ENCODE peak calls at places on chromosomes 7 and 10, in five cellular contexts. W is heart right ventricle, A is upper lobe of right lung, H is fibroblast of lung, V is GM12878. T is an unnamed sample. For H3K4me1, the result is how much of the 10 kb centered on the place peaks cover.

GRCh38 chr10:91838199-91838598 is 40.0 kb downstream of the TNKS2 start:
- DNase-seq in H (no peak), A (no peak), W (no peak), V (no peak), T (no peak)

GRCh38 chr10:83983578-83984255 is 155.6 kb upstream of the GHITM start:
- DNase-seq in W (no peak), H (peak), A (no peak), V (no peak), T (no peak)

GRCh38 chr7:157679607-157680006 is 342.8 kb downstream of the DNAJB6 start:
- DNase-seq in H (peak), A (no peak), V (no peak), W (no peak), T (no peak)

GRCh38 chr10:46550076-46550790 is 6.2 kb downstream of the GPRIN2 start:
- DNase-seq in H (no peak), V (no peak), A (peak), W (no peak), T (peak)

GRCh38 chr7:50285259-50285658 is 19.3 kb upstream of the IKZF1 start:
- DNase-seq in W (no peak), A (no peak), V (no peak), H (no peak), T (no peak)

GRCh38 chr10:28929942-28930341 is 252.6 kb downstream of the BAMBI start:
- DNase-seq in H (no peak), W (no peak), A (no peak), V (no peak), T (no peak)

GRCh38 chr7:50203521-50203920 is 101.0 kb upstream of the IKZF1 start:
- DNase-seq in V (no peak), W (no peak), A (no peak), H (no peak), T (no peak)

GRCh38 chr10:8532647-8533046 is 478.2 kb downstream of the GATA3 start:
- DNase-seq in H (no peak), A (no peak), W (no peak), V (no peak), T (no peak)

GRCh38 chr10:24849051-24849450 is 103.4 kb downstream of the PRTFDC1 start:
- DNase-seq in W (no peak), H (peak), A (no peak), V (no peak), T (no peak)

GRCh38 chr7:45863715-45864114 is 9.2 kb downstream of the CCDC201 start:
- DNase-seq in V (no peak), A (no peak), H (no peak), W (no peak), T (no peak)

GRCh38 chr7:46385662-46386309 is 464.7 kb upstream of the IGFBP3 start:
- DNase-seq in V (no peak), W (no peak), H (peak), A (no peak), T (no peak)

GRCh38 chr7:135782377-135782776 is 33.8 kb upstream of the FAM180A start:
- DNase-seq in H (no peak), V (no peak), W (no peak), A (no peak), T (no peak)

GRCh38 chr10:16470747-16471146 is 33.9 kb downstream of the PTER start:
- DNase-seq in V (no peak), A (no peak), H (no peak), W (no peak), T (no peak)

GRCh38 chr7:497346-497745 is 22.3 kb downstream of the PDGFA start:
- DNase-seq in W (peak), H (no peak), A (peak), V (no peak), T (no peak)

GRCh38 chr10:68208424-68209042 is 23.4 kb downstream of the ATOH7 start:
- DNase-seq in A (no peak), V (peak), H (peak), W (no peak), T (no peak)

GRCh38 chr10:50310560-50311174 is 59.4 kb upstream of the ASAH2 start:
- DNase-seq in W (no peak), H (no peak), A (no peak), V (no peak), T (no peak)

GRCh38 chr7:18177815-18178660 is 150.4 kb upstream of the PRPS1L1 start:
- DNase-seq in H (peak), A (peak), W (no peak), V (peak), T (no peak)

GRCh38 chr10:131915990-131916766 is 15.4 kb downstream of the PPP2R2D start:
- DNase-seq in A (peak), V (no peak), H (no peak), W (no peak), T (no peak)

GRCh38 chr10:132462463-132463332 is 65.7 kb downstream of the PWWP2B start:
- DNase-seq in V (no peak), A (no peak), W (no peak), H (no peak), T (no peak)

GRCh38 chr10:110083884-110084283 is 76.1 kb downstream of the ADD3 start:
- DNase-seq in V (no peak), W (no peak), H (peak), A (no peak), T (no peak)

GRCh38 chr7:2633538-2634264 is 1.9 kb downstream of the TTYH3 start:
- DNase-seq in V (no peak), W (no peak), A (peak), H (peak), T (peak)

GRCh38 chr10:116138897-116139296 is 134.1 kb downstream of the GFRA1 start:
- DNase-seq in H (no peak), V (no peak), A (no peak), W (no peak), T (no peak)

GRCh38 chr7:77415474-77415821 is 701 bp downstream of the GSAP start:
- DNase-seq in A (peak), V (no peak), W (peak), H (no peak), T (no peak)

GRCh38 chr10:26554246-26554645 is 116.1 kb downstream of the APBB1IP start:
- DNase-seq in W (no peak), A (no peak), V (no peak), H (no peak), T (no peak)

GRCh38 chr10:122112625-122113160 is 123.7 kb downstream of the TACC2 start:
- DNase-seq in W (peak), A (peak), V (no peak), H (peak), T (peak)

GRCh38 chr7:4633012-4633411 is 49.1 kb upstream of the FOXK1 start:
- DNase-seq in A (no peak), W (no peak), H (peak), V (no peak), T (no peak)

GRCh38 chr10:65396997-65397396 is 1528.8 kb upstream of the LRRTM3 start:
- DNase-seq in H (peak), V (no peak), A (no peak), W (no peak), T (no peak)

GRCh38 chr10:100687143-100687953 is 58.0 kb upstream of the PAX2 start:
- DNase-seq in V (no peak), W (no peak), H (no peak), A (no peak), T (no peak)

GRCh38 chr7:27459729-27460048 is 203.0 kb downstream of the HIBADH start:
- DNase-seq in A (no peak), H (no peak), V (no peak), W (no peak), T (no peak)

GRCh38 chr7:34655384-34655783 is 2.6 kb upstream of the NPSR1 start:
- DNase-seq in V (no peak), A (no peak), H (no peak), W (no peak), T (no peak)

GRCh38 chr10:77236700-77237099 is 400.9 kb downstream of the KCNMA1 start:
- DNase-seq in A (no peak), W (no peak), H (peak), V (no peak), T (no peak)

GRCh38 chr10:32004161-32004591 is 52.0 kb downstream of the KIF5B start:
- DNase-seq in A (no peak), H (peak), V (no peak), W (peak), T (no peak)

GRCh38 chr10:13043520-13043919 is 42.0 kb upstream of the CCDC3 start:
- DNase-seq in W (no peak), V (no peak), A (no peak), H (no peak), T (no peak)

GRCh38 chr10:75211007-75211735 is 575 bp downstream of the VDAC2 start:
- DNase-seq in W (no peak), H (peak), A (no peak), V (no peak), T (no peak)

GRCh38 chr7:72805526-72806494 is 22.2 kb downstream of the TYW1B start:
- DNase-seq in H (peak), A (no peak), W (no peak), V (no peak), T (no peak)

GRCh38 chr7:38070718-38071117 is 107.3 kb upstream of the STARD3NL start:
- DNase-seq in H (peak), V (no peak), W (no peak), A (no peak), T (no peak)

GRCh38 chr10:10977978-10978377 is 39.7 kb upstream of the CELF2 start:
- DNase-seq in H (peak), W (no peak), V (no peak), A (no peak), T (no peak)

GRCh38 chr7:31073486-31074383 is 21.6 kb downstream of the ADCYAP1R1 start:
- DNase-seq in W (no peak), A (peak), H (peak), V (no peak), T (no peak)

GRCh38 chr7:37448637-37449331 is at the start of gene ELMO1:
- DNase-seq in H (peak), W (peak), V (peak), A (peak), T (peak)

GRCh38 chr7:74101061-74101681 is 17.6 kb downstream of the LIMK1 start:
- DNase-seq in A (no peak), H (no peak), V (peak), W (no peak), T (no peak)
- H3K4me1 ChIP-seq in A (under half), H (under half), V (under half), W (under half), T (under half)

GRCh38 chr7:145862212-145862611 is 254.4 kb upstream of the CNTNAP2 start:
- DNase-seq in W (no peak), H (no peak), A (no peak), V (no peak), T (no peak)
- H3K4me3 ChIP-seq in W (no peak), H (no peak), A (no peak), V (no peak), T (no peak)

DNA sequence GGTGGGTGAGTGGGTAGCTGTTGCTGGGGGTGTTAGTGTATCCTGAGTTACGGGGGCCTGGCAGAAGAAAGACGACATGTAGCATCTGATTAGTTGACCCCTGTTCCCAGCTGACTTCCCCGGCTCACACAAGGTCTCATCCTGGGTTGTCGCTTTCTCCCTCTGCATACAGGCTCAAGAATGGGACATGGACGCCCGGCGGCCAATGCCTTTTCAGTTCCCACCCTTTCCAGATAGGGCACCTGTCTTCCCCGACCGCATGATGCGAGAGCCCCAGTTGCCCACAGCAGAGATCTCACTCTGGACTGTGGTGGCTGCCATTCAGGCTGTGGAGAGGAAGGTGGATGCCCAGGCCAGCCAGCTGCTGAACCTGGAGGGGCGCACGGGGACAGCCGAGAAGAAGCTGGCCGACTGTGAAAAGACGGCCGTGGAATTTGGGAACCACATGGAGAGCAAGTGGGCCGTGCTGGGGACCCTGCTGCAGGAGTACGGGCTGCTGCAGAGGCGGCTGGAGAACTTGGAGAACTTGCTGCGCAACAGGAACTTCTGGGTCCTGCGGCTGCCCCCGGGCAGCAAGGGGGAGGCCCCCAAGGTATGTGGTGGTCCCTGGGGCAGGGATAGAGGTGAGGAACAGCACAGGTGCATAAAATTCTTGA is 2.9 kb downstream of the ZNF282 start:
- DNase-seq in A (peak), H (no peak), W (no peak), V (no peak), T (no peak)
- TF ChIP-seq CTCF in A (no peak), H (no peak), W (no peak), V (no peak), T (no peak)

GRCh38 chr7:47634273-47634672 is 52.4 kb upstream of the TNS3 start:
- DNase-seq in A (no peak), H (peak), V (no peak), W (no peak), T (no peak)

GRCh38 chr7:47636693-47637175 is 54.8 kb upstream of the TNS3 start:
- DNase-seq in W (no peak), V (no peak), A (no peak), H (no peak), T (no peak)

GRCh38 chr7:47633134-47633533 is 51.2 kb upstream of the TNS3 start:
- DNase-seq in A (no peak), W (no peak), H (no peak), V (no peak), T (no peak)

GRCh38 chr7:47636111-47636692 is 54.3 kb upstream of the TNS3 start:
- DNase-seq in H (no peak), W (no peak), A (no peak), V (no peak), T (no peak)

GRCh38 chr7:47635091-47636090 is 53.5 kb upstream of the TNS3 start:
- DNase-seq in W (peak), A (peak), V (no peak), H (no peak), T (no peak)
- H3K4me1 ChIP-seq in W (under half), A (under half), V (under half), H (under half), T (under half)

DNA sequence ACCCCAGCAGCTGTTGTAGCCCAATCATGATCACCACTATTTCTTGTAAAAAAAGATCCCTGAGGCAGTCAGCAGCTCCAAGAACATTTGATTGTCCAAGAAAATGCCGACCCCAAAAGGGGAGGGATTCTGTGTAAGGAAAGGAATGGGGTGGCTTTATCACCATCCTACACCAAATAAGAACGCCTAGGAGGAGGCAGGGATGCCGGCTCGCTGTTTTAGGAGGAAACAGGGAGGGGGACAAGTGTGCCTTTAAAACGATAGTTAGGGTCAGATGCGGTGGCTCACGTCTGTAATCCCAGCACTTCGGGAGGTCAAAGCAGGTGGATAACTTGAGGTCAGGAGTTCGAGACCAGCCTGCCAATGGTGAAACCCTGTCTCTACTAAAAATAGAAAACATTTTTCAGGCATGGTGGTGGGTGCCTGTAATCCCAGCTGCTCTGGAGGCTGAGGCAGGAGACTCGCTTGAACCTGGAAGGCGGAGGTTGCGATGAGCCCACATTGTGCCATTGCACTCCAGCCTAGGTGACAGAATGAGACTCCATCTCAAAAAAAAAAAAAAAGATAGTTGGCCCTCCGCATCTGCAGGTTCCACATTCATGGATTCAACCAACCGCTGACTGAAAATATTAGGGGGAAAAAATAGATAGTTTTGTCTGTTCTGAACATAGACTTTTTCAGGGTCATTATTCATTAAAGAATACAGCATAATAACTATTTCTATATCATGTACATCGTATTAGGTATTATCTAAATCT is 63.6 kb downstream of the PDIA4 start:
- DNase-seq in A (no peak), V (no peak), W (no peak), H (no peak), T (no peak)
- H3K4me3 ChIP-seq in A (peak), V (peak), W (peak), H (peak), T (peak)